ENCODE peak calls at places on chromosomes 11 and 22, in four cellular contexts. P, Y, R and Z are unnamed samples. For H3K4me1, the result is how much of the 10 kb centered on the place peaks cover.

GRCh38 chr11:22177186-22177585 is 15.7 kb upstream of the ANO5 start:
- DNase-seq in P (no peak), Y (peak), R (no peak), Z (no peak)

GRCh38 chr11:26245046-26245445 is 86.9 kb upstream of the ANO3 start:
- DNase-seq in P (no peak), Y (no peak), R (peak), Z (no peak)

GRCh38 chr11:67564230-67564629 is 19.4 kb upstream of the GSTP1 start:
- DNase-seq in P (no peak), Y (no peak), R (no peak), Z (no peak)

GRCh38 chr11:98536023-98536422 is 484.7 kb upstream of the CNTN5 start:
- DNase-seq in P (no peak), Y (no peak), R (no peak), Z (no peak)

GRCh38 chr11:65434057-65434666 is 11.6 kb downstream of the NEAT1 start:
- DNase-seq in P (no peak), Y (peak), R (peak), Z (no peak)

GRCh38 chr22:35375031-35375430 is 5.9 kb upstream of the HMOX1 start:
- DNase-seq in P (no peak), Y (no peak), R (peak), Z (no peak)

GRCh38 chr22:31122532-31123291 is at the start of gene INPP5J:
- DNase-seq in P (peak), Y (peak), R (peak), Z (peak)

GRCh38 chr11:114147389-114148382 is 88.2 kb downstream of the ZBTB16 start:
- DNase-seq in P (peak), Y (no peak), R (no peak), Z (peak)

GRCh38 chr11:697811-698311 is 2.2 kb downstream of the TMEM80 start:
- DNase-seq in P (no peak), Y (no peak), R (peak), Z (no peak)

GRCh38 chr11:117090111-117090706 is 8.0 kb downstream of the SIK3 start:
- DNase-seq in P (no peak), Y (no peak), R (no peak), Z (no peak)

GRCh38 chr11:44959064-44959463 is 8.4 kb upstream of the TP53I11 start:
- DNase-seq in P (no peak), Y (no peak), R (no peak), Z (no peak)

GRCh38 chr11:100681064-100681502 is 6.0 kb upstream of the ARHGAP42 start:
- DNase-seq in P (peak), Y (peak), R (peak), Z (peak)

GRCh38 chr11:1568451-1568911 is 3.6 kb downstream of the DUSP8 start:
- DNase-seq in P (no peak), Y (no peak), R (no peak), Z (no peak)

GRCh38 chr22:50293441-50294318 is 13.8 kb downstream of the PLXNB2 start:
- DNase-seq in P (no peak), Y (peak), R (peak), Z (peak)

GRCh38 chr11:47131136-47131535 is 45.5 kb downstream of the ARFGAP2 start:
- DNase-seq in P (no peak), Y (no peak), R (no peak), Z (no peak)

GRCh38 chr11:36249271-36249670 is 40.0 kb downstream of the COMMD9 start:
- DNase-seq in P (no peak), Y (no peak), R (peak), Z (no peak)

GRCh38 chr11:56917708-56918450 is 70.8 kb upstream of the OR5AK2 start:
- DNase-seq in P (no peak), Y (no peak), R (no peak), Z (no peak)

GRCh38 chr11:11582261-11582701 is 39.5 kb downstream of the GALNT18 start:
- DNase-seq in P (no peak), Y (no peak), R (no peak), Z (no peak)

GRCh38 chr11:128888034-128888985 is 2.8 kb upstream of the KCNJ5 start:
- DNase-seq in P (no peak), Y (no peak), R (no peak), Z (no peak)

GRCh38 chr11:130204703-130205095 is 45.1 kb downstream of the ST14 start:
- DNase-seq in P (no peak), Y (no peak), R (no peak), Z (no peak)

GRCh38 chr22:23313791-23314567 is 133.7 kb downstream of the BCR start:
- DNase-seq in P (no peak), Y (no peak), R (no peak), Z (no peak)

GRCh38 chr11:12245091-12245490 is 132.3 kb upstream of the PARVA start:
- DNase-seq in P (no peak), Y (no peak), R (no peak), Z (no peak)

GRCh38 chr11:47587039-47587675 is 679 bp downstream of the FAM180B start:
- DNase-seq in P (no peak), Y (no peak), R (no peak), Z (no peak)

GRCh38 chr11:126246636-126247035 is 22.1 kb downstream of the SRPRA start:
- DNase-seq in P (no peak), Y (no peak), R (peak), Z (no peak)

GRCh38 chr11:30316237-30316636 is 6.7 kb upstream of the ARL14EP start:
- DNase-seq in P (no peak), Y (no peak), R (no peak), Z (no peak)

GRCh38 chr11:6385046-6385777 is 5.1 kb upstream of the SMPD1 start:
- DNase-seq in P (no peak), Y (no peak), R (no peak), Z (peak)

GRCh38 chr11:68448604-68449011 is 11.9 kb upstream of the PPP6R3 start:
- DNase-seq in P (no peak), Y (no peak), R (no peak), Z (no peak)

GRCh38 chr22:23384451-23384850 is 195.6 kb downstream of the IGLL1 start:
- DNase-seq in P (no peak), Y (no peak), R (no peak), Z (no peak)

GRCh38 chr11:77091146-77091940 is 11.3 kb upstream of the OMP start:
- DNase-seq in P (peak), Y (peak), R (peak), Z (peak)

GRCh38 chr22:41380993-41381328 is 781 bp upstream of the TEF start:
- DNase-seq in P (no peak), Y (peak), R (peak), Z (no peak)

DNA sequence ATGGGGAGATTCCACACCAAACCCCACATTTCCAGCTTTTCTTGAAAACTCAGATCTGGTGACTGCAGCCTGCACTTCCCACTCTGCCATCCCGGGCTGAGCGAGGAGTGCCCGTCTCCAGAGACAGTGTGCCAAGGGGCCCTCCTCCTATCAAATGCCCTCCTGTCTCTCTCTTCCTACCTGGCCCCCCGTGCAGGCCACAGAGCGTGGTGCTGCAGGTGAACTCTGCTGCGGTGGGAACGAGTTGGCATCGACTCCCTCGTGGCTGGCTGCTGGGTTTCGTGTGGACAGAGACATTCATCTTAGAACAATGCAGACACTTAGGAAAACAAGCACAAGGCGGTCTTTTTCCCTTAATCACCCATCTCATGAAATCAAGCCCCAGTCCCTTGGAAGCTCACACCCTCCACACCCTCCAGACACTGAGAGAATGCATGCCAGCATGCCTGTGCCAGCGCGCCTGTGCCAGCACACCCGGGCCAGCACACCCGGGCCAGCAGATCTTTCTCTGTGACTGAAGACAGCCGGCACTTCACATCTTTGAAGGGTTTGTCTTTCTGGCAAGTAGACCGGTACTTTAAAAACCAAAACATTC is 65.0 kb downstream of the PARVB start:
- DNase-seq in P (no peak), Y (no peak), R (peak), Z (no peak)
- H3K4me1 ChIP-seq in P (under half), Y (under half), R (under half), Z (under half)

DNA sequence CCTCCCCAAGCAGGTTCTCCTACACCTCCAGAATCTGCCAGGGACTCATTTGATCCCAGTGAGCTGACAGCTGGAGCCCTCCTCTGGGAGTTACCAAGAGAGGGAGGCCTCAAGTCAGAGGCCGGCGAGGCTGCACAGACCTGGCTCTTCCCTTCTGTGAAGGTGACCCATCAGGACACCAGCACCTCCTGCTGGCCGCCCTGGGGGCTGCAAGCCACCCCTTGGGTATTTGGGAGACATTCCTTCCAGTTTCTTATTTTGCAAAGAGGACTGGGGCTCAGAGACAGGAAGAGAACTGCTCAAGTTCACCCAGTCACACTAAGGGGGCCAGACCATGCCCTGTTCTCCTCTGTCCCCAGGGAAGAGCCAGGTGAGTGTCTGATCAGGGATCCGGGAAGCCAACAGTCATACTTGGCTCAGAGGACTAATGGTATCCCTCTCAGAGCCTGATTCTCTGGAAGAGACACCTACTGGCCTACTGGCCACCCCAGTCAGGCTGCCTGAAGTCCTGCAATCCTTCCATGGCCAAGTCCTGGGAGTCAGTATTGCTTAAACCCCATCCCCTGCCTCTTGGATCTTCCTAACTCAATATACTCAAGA is 40.5 kb upstream of the RIC3 start:
- DNase-seq in P (peak), Y (no peak), R (no peak), Z (peak)
- H3K4me1 ChIP-seq in P (under half), Y (under half), R (under half), Z (under half)

DNA sequence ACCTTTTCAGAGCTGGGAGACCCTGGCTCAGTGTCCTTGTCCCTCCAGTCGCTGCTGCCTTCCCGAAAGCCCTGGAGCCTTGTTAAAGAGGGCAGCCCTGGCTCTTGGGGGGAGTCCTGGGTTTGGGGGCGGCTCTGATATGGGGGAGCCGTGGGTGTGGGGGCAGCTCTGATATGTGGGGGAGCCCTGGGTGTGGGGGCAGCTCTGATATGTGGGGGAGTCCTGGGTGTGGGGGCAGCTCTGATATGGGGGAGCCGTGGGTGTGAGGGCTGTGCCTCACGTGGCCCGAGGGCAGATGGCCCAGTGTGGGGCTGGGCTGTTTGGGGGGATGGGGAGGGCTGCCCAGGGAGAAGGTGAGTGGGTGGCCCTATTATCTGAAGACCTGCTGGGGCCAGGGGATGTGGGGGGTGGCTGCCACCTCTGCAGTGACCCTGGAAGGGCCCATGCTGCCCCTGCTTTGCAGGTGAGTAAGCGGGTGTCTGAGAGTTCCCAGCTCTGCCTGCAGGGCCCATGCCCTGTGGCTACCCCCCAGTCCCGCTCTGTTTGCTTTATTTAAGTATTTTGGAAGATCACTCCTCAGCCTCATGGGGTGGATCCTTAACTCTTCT is 30.9 kb upstream of the GRAMD4 start:
- DNase-seq in P (peak), Y (no peak), R (no peak), Z (no peak)
- H3K4me1 ChIP-seq in P (half or more), Y (under half), R (under half), Z (under half)

GRCh38 chr22:27782065-27782464 is 19.5 kb downstream of the MN1 start:
- DNase-seq in P (no peak), Y (no peak), R (no peak), Z (no peak)

GRCh38 chr22:27780161-27780575 is 21.4 kb downstream of the MN1 start:
- DNase-seq in P (no peak), Y (no peak), R (no peak), Z (peak)

GRCh38 chr22:27777128-27777527 is 24.4 kb downstream of the MN1 start:
- DNase-seq in P (no peak), Y (no peak), R (no peak), Z (no peak)

GRCh38 chr22:27778299-27779090 is 23.1 kb downstream of the MN1 start:
- DNase-seq in P (no peak), Y (no peak), R (no peak), Z (no peak)

DNA sequence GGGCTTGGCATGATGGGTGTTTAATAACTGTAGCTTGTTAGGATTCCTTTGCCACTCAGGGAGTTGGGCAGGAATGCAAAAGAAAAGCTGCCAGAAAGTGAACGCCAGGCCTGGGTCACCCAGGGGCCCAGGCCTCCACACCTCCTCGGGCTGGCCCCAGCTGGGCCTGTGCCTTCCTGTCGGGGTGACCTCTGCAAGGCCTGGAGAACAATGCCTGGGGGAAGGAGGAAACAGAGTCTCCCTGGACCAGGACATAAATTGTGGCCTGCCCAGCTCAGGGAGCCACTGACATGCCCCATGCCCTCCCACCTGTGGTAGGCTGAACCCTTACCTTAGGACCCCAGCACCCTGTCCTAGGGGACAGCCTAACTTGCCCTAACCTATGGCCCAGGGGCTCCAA is 21.9 kb downstream of the MN1 start:
- DNase-seq in P (no peak), Y (no peak), R (no peak), Z (no peak)
- H3K4me1 ChIP-seq in P (under half), Y (under half), R (under half), Z (under half)

DNA sequence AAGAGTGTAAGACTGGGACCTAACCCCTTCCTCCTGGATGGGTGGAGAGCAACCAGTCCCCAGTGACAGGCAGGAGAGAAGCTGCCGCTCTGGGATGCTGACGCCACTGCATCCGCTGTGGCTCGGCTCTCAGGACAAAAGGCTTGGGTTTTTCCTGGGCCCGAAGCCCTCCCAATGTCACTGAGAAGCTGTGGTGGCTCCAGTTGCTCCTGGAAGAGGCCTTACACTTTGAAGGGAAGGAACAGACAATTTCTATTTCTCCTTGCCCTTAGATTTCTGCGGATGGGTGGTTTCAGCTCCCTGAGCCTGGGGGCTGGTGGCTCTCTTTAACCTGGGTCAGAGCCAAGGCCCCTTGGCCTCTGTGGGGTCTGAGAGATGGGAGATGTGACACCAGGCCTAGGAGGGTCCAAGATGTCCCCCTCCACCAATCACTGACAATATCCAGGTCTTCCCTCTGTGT is 21.4 kb downstream of the TPBGL start:
- DNase-seq in P (no peak), Y (no peak), R (no peak), Z (no peak)
- H3K4me1 ChIP-seq in P (under half), Y (under half), R (under half), Z (under half)